ENCODE peak calls at places on chromosomes 16 and 17, in four cellular contexts. S, L, Q and U are unnamed samples.

GRCh38 chr17:30104575-30105339 is 11.9 kb upstream of the NSRP1 start:
- DNase-seq in S (peak), L (peak), Q (peak), U (peak)

GRCh38 chr16:16120382-16121184 is 102.7 kb downstream of the ABCC6 start:
- DNase-seq in S (no peak), L (no peak), Q (no peak), U (no peak)

GRCh38 chr17:51035436-51035835 is 85.2 kb downstream of the SPAG9 start:
- DNase-seq in S (no peak), L (no peak), Q (no peak), U (no peak)

GRCh38 chr16:22424161-22424937 is 49.9 kb upstream of the CDR2 start:
- DNase-seq in S (no peak), L (no peak), Q (no peak), U (no peak)

GRCh38 chr16:1614226-1615102 is 2.3 kb downstream of the CRAMP1 start:
- DNase-seq in S (peak), L (peak), Q (peak), U (peak)

GRCh38 chr17:55454906-55455474 is 33.4 kb upstream of the MMD start:
- DNase-seq in S (no peak), L (peak), Q (no peak), U (no peak)

GRCh38 chr17:44745301-44745700 is 13.5 kb upstream of the ADAM11 start:
- DNase-seq in S (no peak), L (no peak), Q (no peak), U (no peak)

GRCh38 chr17:57993471-57994365 is 5.7 kb upstream of the VEZF1 start:
- DNase-seq in S (no peak), L (no peak), Q (no peak), U (peak)

GRCh38 chr16:87821346-87822001 is 47.8 kb downstream of the SLC7A5 start:
- DNase-seq in S (no peak), L (no peak), Q (no peak), U (peak)

GRCh38 chr17:55706808-55707773 is 15.6 kb downstream of the TMEM100 start:
- DNase-seq in S (no peak), L (no peak), Q (no peak), U (no peak)

GRCh38 chr17:80474231-80474932 is 2.0 kb downstream of the NPTX1 start:
- DNase-seq in S (no peak), L (peak), Q (no peak), U (no peak)

GRCh38 chr16:78210305-78210704 is 110.9 kb downstream of the WWOX start:
- DNase-seq in S (no peak), L (peak), Q (no peak), U (no peak)

GRCh38 chr17:52465407-52465806 is 306.9 kb upstream of the CA10 start:
- DNase-seq in S (no peak), L (no peak), Q (no peak), U (no peak)

GRCh38 chr17:42236760-42237159 is 39.4 kb downstream of the STAT5B start:
- DNase-seq in S (no peak), L (no peak), Q (no peak), U (no peak)

GRCh38 chr16:85309656-85310587 is 197.7 kb upstream of the CIBAR2 start:
- DNase-seq in S (no peak), L (no peak), Q (no peak), U (peak)

GRCh38 chr16:11303405-11304138 is 22.4 kb upstream of the PRM1 start:
- DNase-seq in S (no peak), L (no peak), Q (no peak), U (no peak)

GRCh38 chr16:49024896-49025295 is 256.7 kb downstream of the CBLN1 start:
- DNase-seq in S (no peak), L (no peak), Q (no peak), U (no peak)

GRCh38 chr16:30348113-30348512 is 7.0 kb downstream of the CD2BP2 start:
- DNase-seq in S (no peak), L (no peak), Q (no peak), U (no peak)

GRCh38 chr17:57104461-57105175 is 19.6 kb downstream of the AKAP1 start:
- DNase-seq in S (no peak), L (no peak), Q (no peak), U (no peak)

GRCh38 chr17:11264183-11264871 is 23.3 kb downstream of the SHISA6 start:
- DNase-seq in S (no peak), L (no peak), Q (no peak), U (no peak)

GRCh38 chr17:15490634-15491261 is 23.3 kb upstream of the CDRT4 start:
- DNase-seq in S (no peak), L (no peak), Q (peak), U (no peak)

GRCh38 chr16:1563786-1564185 is 30.3 kb downstream of the TMEM204 start:
- DNase-seq in S (no peak), L (no peak), Q (no peak), U (no peak)

GRCh38 chr17:51371732-51372151 is 111.4 kb downstream of the UTP18 start:
- DNase-seq in S (peak), L (peak), Q (no peak), U (peak)

GRCh38 chr17:56914641-56915263 is 903 bp upstream of the TRIM25 start:
- DNase-seq in S (no peak), L (no peak), Q (no peak), U (peak)

GRCh38 chr16:745739-746138 is 4.9 kb upstream of the CIAO3 start:
- DNase-seq in S (no peak), L (no peak), Q (peak), U (no peak)

GRCh38 chr16:67843343-67843765 is 1.2 kb downstream of the THAP11 start:
- DNase-seq in S (no peak), L (no peak), Q (no peak), U (peak)

GRCh38 chr17:45745843-45746494 is 38.2 kb upstream of the CRHR1 start:
- DNase-seq in S (no peak), L (no peak), Q (no peak), U (no peak)

GRCh38 chr16:29680180-29680598 is 1.2 kb downstream of the QPRT start:
- DNase-seq in S (no peak), L (no peak), Q (no peak), U (no peak)

GRCh38 chr16:20084624-20085226 is 11.0 kb upstream of the GPR139 start:
- DNase-seq in S (no peak), L (peak), Q (no peak), U (no peak)

GRCh38 chr16:28549301-28549899 is 4.3 kb upstream of the SGF29 start:
- DNase-seq in S (no peak), L (peak), Q (no peak), U (no peak)